ENCODE peak calls at places on chromosomes 5 and 9, in eight cellular contexts. E is uterus; H is CD8-positive, alpha-beta T cell; P is NB4; G is GM06990; V is CD4-positive, alpha-beta T cell; J is IMR-90; Y is astrocyte of the cerebellum. I is an unnamed sample.

GRCh38 chr9:85224729-85225128 is 517.0 kb downstream of the AGTPBP1 start:
- DNase-seq in E (no peak), P (no peak), V (no peak), Y (peak; percentile 86), H (no peak), G (no peak), J (no peak), I (peak; percentile 87)

GRCh38 chr5:81010636-81011035 is 50.5 kb downstream of the RASGRF2 start:
- DNase-seq in J (peak; percentile 68), Y (no peak), H (no peak), V (no peak), P (no peak), G (no peak), E (no peak), I (no peak)

GRCh38 chr9:16030513-16031185 is 477.8 kb downstream of the CCDC171 start:
- DNase-seq in G (peak; percentile 32), V (no peak), Y (peak; percentile 97), H (no peak), E (no peak), P (peak; percentile 96), J (peak; percentile 96), I (peak; percentile 92)

GRCh38 chr9:121505903-121506640 is 6.4 kb upstream of the GGTA1 start:
- DNase-seq in P (no peak), V (no peak), Y (no peak), G (no peak), J (no peak), E (no peak), H (no peak), I (no peak)

GRCh38 chr9:2321523-2322148 is 300.0 kb upstream of the VLDLR start:
- DNase-seq in Y (no peak), E (no peak), H (no peak), V (no peak), P (peak; percentile 16), G (no peak), J (no peak), I (no peak)

GRCh38 chr9:2066312-2067273 is 51.4 kb downstream of the SMARCA2 start:
- DNase-seq in E (no peak), P (peak; percentile 32), H (no peak), Y (no peak), V (no peak), G (no peak), J (peak; percentile 26), I (no peak)

GRCh38 chr9:94936411-94936810 is 209.9 kb downstream of the AOPEP start:
- DNase-seq in J (peak; percentile 55), G (no peak), P (no peak), V (no peak), Y (no peak), H (no peak), E (peak; percentile 50), I (no peak)

GRCh38 chr9:89448381-89448780 is 49.5 kb downstream of the SEMA4D start:
- DNase-seq in H (no peak), E (no peak), J (no peak), P (no peak), Y (no peak), V (no peak), G (no peak), I (no peak)

GRCh38 chr5:111394580-111394979 is 117.8 kb downstream of the STARD4 start:
- DNase-seq in V (no peak), G (no peak), H (no peak), E (no peak), Y (no peak), P (peak; percentile 30), J (peak; percentile 91), I (peak; percentile 61)

GRCh38 chr9:20592673-20593072 is 29.6 kb downstream of the MLLT3 start:
- DNase-seq in J (peak; percentile 52), V (no peak), G (no peak), P (no peak), E (no peak), H (no peak), Y (no peak), I (no peak)

GRCh38 chr5:107232793-107233192 is 437.9 kb downstream of the EFNA5 start:
- DNase-seq in P (no peak), Y (no peak), G (no peak), E (no peak), J (no peak), V (no peak), H (no peak), I (no peak)

GRCh38 chr9:84371737-84372136 is 31.2 kb upstream of the SLC28A3 start:
- DNase-seq in P (peak; percentile 96), V (no peak), H (no peak), G (no peak), Y (peak; percentile 19), E (no peak), J (peak; percentile 82), I (peak; percentile 97)

GRCh38 chr5:16179936-16180788 is 571 bp upstream of the MARCHF11 start:
- DNase-seq in H (no peak), V (no peak), P (no peak), J (no peak), E (no peak), Y (no peak), G (no peak), I (no peak)

GRCh38 chr5:16180789-16181082 is 1.1 kb upstream of the MARCHF11 start:
- DNase-seq in G (no peak), H (no peak), J (no peak), E (no peak), P (no peak), V (no peak), Y (no peak), I (no peak)

GRCh38 chr5:16178745-16179372 is 732 bp downstream of the MARCHF11 start:
- DNase-seq in G (peak; percentile 14), V (peak; percentile 3), Y (peak; percentile 57), H (no peak), E (peak; percentile 18), P (peak; percentile 28), J (peak; percentile 43), I (peak; percentile 49)

DNA sequence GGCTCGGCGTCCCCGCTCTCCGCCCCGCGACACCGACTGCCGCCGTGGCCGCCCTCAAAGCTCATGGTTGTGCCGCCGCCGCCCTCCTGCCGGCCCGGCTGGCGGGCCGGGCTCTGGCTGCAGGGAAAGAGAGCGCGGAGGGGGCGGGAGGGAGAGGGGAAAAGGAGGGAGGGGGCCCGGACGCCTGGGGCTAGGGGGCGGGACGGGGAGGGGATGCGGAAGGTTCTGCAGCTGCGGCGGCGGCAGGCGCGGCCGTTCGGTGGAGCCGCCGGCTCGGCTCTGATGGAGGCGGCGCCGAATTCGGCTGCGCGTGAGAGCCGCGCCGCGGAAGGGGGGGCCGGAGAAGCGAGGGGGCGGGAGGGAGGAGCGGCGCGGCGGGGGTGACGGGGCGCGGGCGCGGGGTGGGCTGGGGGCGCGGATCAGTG is at the start of gene MARCHF11:
- DNase-seq in P (no peak), H (no peak), Y (no peak), G (no peak), V (no peak), E (no peak), J (no peak), I (no peak)
- TF ChIP-seq CTCF in P (no peak), H (no peak), Y (no peak), G (no peak), V (no peak), E (no peak), J (no peak), I (no peak)

GRCh38 chr5:89417990-89418820 is 535.2 kb upstream of the MEF2C start:
- DNase-seq in V (no peak), P (peak; percentile 10), Y (no peak), E (no peak), J (no peak), H (no peak), G (no peak), I (no peak)
- TF ChIP-seq CTCF in V (no peak), P (no peak), Y (no peak), E (no peak), J (no peak), H (no peak), G (no peak), I (no peak)

DNA sequence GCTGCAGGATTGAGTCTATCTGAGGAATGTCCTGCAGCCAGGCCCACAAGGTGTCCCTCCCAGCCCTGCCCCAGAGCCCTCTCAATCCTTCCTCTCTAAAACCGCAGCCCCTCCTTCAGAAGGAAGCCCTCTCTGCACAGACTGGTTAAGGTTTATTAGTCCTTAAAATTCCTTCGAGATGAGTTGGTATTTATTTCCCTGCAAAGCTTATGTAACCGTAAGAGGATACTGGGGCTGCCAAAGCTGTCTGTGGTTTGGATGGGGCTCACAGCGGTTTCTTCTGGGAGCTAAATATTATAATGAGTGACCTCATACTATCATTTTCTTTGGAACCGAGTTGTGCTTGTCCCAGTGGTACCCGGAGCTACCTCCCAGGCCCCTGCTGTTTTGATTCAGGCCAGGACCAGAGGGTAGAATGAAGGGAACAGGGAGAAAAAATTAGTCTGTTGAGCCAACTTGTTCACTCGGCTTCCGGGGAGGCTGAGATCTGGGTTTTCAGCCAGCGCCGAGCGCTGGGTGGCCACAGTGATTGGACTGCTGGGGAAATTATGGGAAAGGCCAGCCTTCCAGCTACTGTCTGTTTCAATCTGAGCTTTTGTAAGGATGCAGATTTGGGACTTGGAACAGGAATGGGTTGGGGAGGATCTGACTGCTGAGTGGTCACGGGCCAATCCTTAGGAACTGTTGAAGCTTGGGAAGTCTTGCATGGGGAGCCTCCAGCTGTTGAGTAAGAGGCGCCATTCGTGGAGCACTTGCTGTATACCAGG is 107.5 kb downstream of the NDFIP1 start:
- DNase-seq in P (peak; percentile 12), J (peak; percentile 98), G (no peak), E (peak; percentile 74), H (no peak), Y (peak; percentile 99), V (no peak), I (peak; percentile 99)
- TF ChIP-seq CTCF in P (no peak), J (no peak), G (no peak), E (no peak), H (no peak), Y (no peak), V (no peak), I (no peak)

GRCh38 chr5:16812911-16813310 is 123.2 kb downstream of the MYO10 start:
- DNase-seq in E (no peak), P (no peak), H (no peak), J (peak; percentile 61), V (no peak), G (no peak), Y (peak; percentile 38), I (peak; percentile 69)
- TF ChIP-seq CTCF in E (no peak), P (no peak), H (no peak), J (peak; percentile 7), V (no peak), G (no peak), Y (peak; percentile 15), I (no peak)